ENCODE peak calls at places on chromosome 20, in six cellular contexts. V, S, R, F, I and N are unnamed samples.

GRCh38 chr20:1341561-1342265 is 12.8 kb upstream of the SDCBP2 start:
- DNase-seq in R (no peak), I (no peak), S (no peak), F (no peak), V (no peak), N (peak)

GRCh38 chr20:38139919-38140753 is 24.9 kb downstream of the TGM2 start:
- DNase-seq in S (peak), I (no peak), R (no peak), F (no peak), V (no peak), N (peak)

GRCh38 chr20:63641146-63641791 is 12.0 kb downstream of the STMN3 start:
- DNase-seq in F (no peak), S (no peak), V (peak), R (no peak), I (peak), N (no peak)

GRCh38 chr20:31517373-31517772 is 3.1 kb downstream of the HM13 start:
- DNase-seq in I (peak), F (no peak), V (peak), S (peak), R (no peak), N (peak)

GRCh38 chr20:63441777-63442493 is 30.5 kb downstream of the KCNQ2 start:
- DNase-seq in V (peak), I (no peak), S (peak), F (no peak), R (no peak), N (peak)

GRCh38 chr20:37336369-37337207 is 9.4 kb upstream of the SRC start:
- DNase-seq in R (no peak), V (peak), F (no peak), I (no peak), S (peak), N (no peak)

GRCh38 chr20:19403549-19403948 is 191.1 kb downstream of the SLC24A3 start:
- DNase-seq in S (no peak), R (no peak), I (no peak), V (no peak), F (no peak), N (no peak)

GRCh38 chr20:53080969-53081871 is 109.1 kb downstream of the TSHZ2 start:
- DNase-seq in F (no peak), S (no peak), I (peak), V (peak), R (no peak), N (no peak)

GRCh38 chr20:51354191-51354768 is 188.2 kb downstream of the NFATC2 start:
- DNase-seq in R (no peak), F (no peak), V (no peak), S (no peak), I (no peak), N (peak)

GRCh38 chr20:51910202-51911050 is 108.1 kb upstream of the SALL4 start:
- DNase-seq in I (no peak), S (no peak), V (no peak), R (no peak), F (no peak), N (peak)

GRCh38 chr20:10665791-10666190 is 8.0 kb downstream of the JAG1 start:
- DNase-seq in I (no peak), R (no peak), F (no peak), S (no peak), V (no peak), N (no peak)
- TF ChIP-seq CTCF in I (no peak), R (no peak), F (no peak), S (no peak), V (no peak), N (no peak)

DNA sequence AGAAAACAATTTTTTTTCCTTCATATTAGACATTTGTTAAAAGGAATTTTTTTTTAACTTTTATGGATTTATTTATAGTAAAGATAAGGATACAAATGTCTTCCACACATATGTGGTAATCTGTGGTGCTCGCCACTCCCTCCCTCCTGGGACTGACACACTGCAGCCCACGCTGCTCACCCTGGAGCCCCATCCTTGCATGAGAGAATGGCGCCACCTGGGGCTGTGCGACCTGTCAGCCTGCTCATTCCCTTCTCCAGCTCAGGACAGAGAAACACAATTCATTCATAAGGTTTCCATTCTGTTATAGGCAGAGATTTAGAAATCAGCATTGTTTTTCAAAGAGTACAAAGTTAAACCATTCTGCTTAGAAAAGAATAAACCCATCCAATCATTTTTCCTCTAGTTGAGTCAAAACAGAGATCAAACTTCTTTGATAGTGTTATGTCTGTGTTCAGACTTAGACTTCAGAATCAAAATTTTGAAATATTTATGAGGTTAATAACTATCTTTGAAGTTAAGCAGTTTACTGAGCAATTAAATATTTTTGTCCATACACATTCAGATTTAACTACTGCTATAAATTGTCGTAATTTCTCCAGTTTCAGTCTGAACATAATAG is 42.8 kb upstream of the DYNLRB1 start:
- DNase-seq in F (no peak), I (peak), V (no peak), S (peak), R (no peak), N (peak)
- TF ChIP-seq CTCF in F (no peak), I (peak), V (no peak), S (no peak), R (no peak), N (peak)

DNA sequence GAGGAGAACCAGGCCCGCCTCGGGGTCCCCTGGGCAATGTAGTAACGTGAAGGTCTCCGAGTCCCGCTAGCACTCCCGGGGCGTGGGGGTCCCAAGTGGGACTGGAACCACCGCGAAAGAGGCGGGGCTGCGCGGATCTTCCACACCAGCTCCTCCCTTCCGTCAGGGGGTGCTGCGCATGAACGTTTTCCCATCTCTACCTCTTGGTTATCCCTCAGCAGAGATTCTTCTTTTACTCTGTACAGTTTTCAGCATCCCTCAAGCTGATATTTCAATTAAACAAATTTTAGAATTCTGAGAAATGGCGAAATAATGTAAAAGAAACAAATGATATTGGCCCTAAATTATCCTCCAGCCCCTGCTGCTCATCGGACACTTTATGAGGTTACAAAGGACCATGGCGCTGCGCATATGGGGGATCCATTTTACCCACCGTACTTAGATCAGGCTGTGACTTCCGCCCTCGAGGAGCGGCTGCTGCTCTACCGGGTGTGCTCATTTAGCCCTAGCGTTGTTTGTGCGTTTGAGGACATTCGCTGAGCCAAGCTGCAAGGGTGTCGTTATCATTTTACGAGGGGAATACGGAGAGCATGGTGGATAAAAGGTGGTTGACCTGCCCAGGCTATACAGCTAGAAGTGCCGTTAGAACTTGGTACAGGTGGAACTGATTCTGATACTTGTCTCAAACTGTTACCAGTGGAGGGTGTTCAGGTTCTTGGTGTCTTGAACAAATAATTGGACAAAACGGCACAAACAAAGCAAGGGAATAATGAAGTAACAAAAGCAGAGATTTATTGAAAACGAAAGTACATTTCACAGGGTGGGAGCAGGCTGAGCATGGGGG is 75.2 kb upstream of the CHD6 start:
- DNase-seq in V (peak), R (peak), S (peak), F (peak), I (peak), N (peak)
- TF ChIP-seq CTCF in V (peak), R (no peak), S (peak), F (peak), I (peak), N (peak)

GRCh38 chr20:61605862-61606557 is 353.9 kb downstream of the CDH4 start:
- DNase-seq in V (no peak), F (no peak), I (peak), R (no peak), S (no peak), N (no peak)

GRCh38 chr20:61608275-61609085 is 356.4 kb downstream of the CDH4 start:
- DNase-seq in I (peak), S (peak), F (no peak), V (no peak), R (no peak), N (no peak)

GRCh38 chr20:61604494-61604893 is 352.4 kb downstream of the CDH4 start:
- DNase-seq in I (no peak), R (no peak), F (no peak), S (no peak), V (no peak), N (no peak)

GRCh38 chr20:61603715-61604114 is 351.7 kb downstream of the CDH4 start:
- DNase-seq in R (no peak), F (no peak), V (no peak), I (peak), S (no peak), N (no peak)

GRCh38 chr20:61605283-61605682 is 353.2 kb downstream of the CDH4 start:
- DNase-seq in V (no peak), I (no peak), S (no peak), R (no peak), F (no peak), N (no peak)
- TF ChIP-seq CTCF in V (no peak), I (no peak), S (no peak), R (no peak), F (no peak), N (no peak)

GRCh38 chr20:34542439-34542838 is 16.1 kb upstream of the MAP1LC3A start:
- DNase-seq in F (no peak), I (no peak), V (no peak), R (no peak), S (no peak), N (no peak)
- TF ChIP-seq CTCF in F (no peak), I (no peak), V (no peak), R (no peak), S (no peak), N (no peak)

DNA sequence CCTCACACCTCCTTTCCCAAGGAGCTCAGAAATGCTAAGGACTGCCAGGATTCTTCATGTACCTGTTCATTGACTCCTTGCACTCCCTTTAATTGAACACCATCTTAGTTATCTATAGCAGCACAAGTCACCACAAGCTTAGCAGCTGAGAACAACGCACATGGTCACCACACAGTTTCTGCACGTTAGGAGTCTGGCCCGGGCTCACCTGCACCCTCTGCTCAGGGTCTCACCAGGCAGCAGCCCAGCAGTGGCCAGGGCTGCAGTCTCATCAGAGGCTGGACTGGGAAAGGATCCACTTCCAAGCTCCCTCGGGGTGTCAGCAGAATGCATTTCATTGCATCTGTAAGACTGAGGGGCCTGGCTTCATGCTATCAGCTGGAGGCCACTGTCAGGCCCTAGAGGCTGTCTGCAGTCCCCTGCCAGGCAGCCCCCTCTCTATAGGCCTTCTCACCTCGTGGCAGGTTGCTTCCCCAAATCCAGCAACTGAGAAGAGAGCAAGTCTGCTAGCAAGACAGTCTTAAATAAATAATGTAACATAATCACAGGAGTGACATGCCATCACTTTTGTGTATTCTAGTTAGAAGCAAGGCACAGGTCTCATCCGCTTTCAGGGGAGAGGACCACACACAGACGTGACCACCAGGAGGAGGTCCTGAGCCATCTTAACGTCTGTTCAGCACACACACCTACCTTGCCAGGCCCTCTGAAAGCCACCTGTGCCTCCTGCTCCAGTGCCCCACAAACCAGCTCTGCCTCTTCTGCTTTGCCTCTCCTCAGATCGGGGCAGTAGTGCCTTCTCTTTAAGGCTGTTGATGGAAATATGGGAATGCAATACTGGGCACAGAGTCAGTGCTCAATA is 165.2 kb upstream of the CST7 start:
- DNase-seq in I (no peak), S (no peak), V (no peak), F (no peak), R (no peak), N (no peak)
- TF ChIP-seq CTCF in I (no peak), S (no peak), V (no peak), F (no peak), R (no peak), N (peak)

GRCh38 chr20:25574411-25574810 is 10.9 kb downstream of the NINL start:
- DNase-seq in I (no peak), R (no peak), S (no peak), F (no peak), V (no peak), N (peak)
- TF ChIP-seq CTCF in I (no peak), R (no peak), S (no peak), F (no peak), V (no peak), N (peak)

GRCh38 chr20:56515657-56516381 is 8.7 kb upstream of the FAM209A start:
- DNase-seq in V (no peak), I (no peak), F (no peak), R (no peak), S (no peak), N (peak)
- TF ChIP-seq CTCF in V (no peak), I (peak), F (no peak), R (no peak), S (no peak), N (peak)